ENCODE peak calls at places on chromosomes 12 and 14, in seven cellular contexts. O is neuronal stem cell, R is mesendoderm, N is H9, K is H1, C is mesenchymal stem cell, V is trophoblast cell. G is an unnamed sample.

GRCh38 chr12:92759634-92760268 is 57.0 kb downstream of the PLEKHG7 start:
- DNase-seq in O (no peak), R (peak; percentile 75), N (no peak), K (no peak), C (peak; percentile 95), V (peak; percentile 80), G (peak; percentile 97)

GRCh38 chr12:52499836-52500560 is 6.9 kb upstream of the KRT6A start:
- DNase-seq in O (no peak), R (no peak), N (no peak), K (no peak), C (no peak), V (no peak), G (peak; percentile 34)

GRCh38 chr14:53217283-53217994 is 64.3 kb upstream of the DDHD1 start:
- DNase-seq in O (peak; percentile 74), R (peak; percentile 95), N (peak; percentile 97), K (peak; percentile 94), C (peak; percentile 77), V (peak; percentile 55), G (peak; percentile 33)

GRCh38 chr12:20017772-20018171 is 350.6 kb upstream of the PDE3A start:
- DNase-seq in O (no peak), R (no peak), N (no peak), K (no peak), C (no peak), V (no peak), G (no peak)

GRCh38 chr14:34713681-34714319 is 593 bp downstream of the CFL2 start:
- DNase-seq in O (peak; percentile 21), R (peak; percentile 42), N (no peak), K (no peak), C (peak; percentile 85), V (peak; percentile 56), G (peak; percentile 84)

GRCh38 chr12:78898416-78898815 is 33.8 kb downstream of the SYT1 start:
- DNase-seq in O (no peak), R (no peak), N (no peak), K (no peak), C (no peak), V (peak; percentile 39), G (no peak)

GRCh38 chr12:2411586-2412304 is 359.0 kb downstream of the CACNA1C start:
- DNase-seq in O (no peak), R (peak; percentile 17), N (peak; percentile 71), K (no peak), C (no peak), V (no peak), G (no peak)

GRCh38 chr12:113823816-113824215 is 142.3 kb downstream of the RBM19 start:
- DNase-seq in O (no peak), R (no peak), N (no peak), K (no peak), C (no peak), V (no peak), G (no peak)

GRCh38 chr12:28937196-28937595 is 211.9 kb upstream of the FAR2 start:
- DNase-seq in O (no peak), R (peak; percentile 80), N (no peak), K (no peak), C (peak; percentile 19), V (no peak), G (peak; percentile 76)

GRCh38 chr14:59254911-59255545 is 66.6 kb downstream of the DAAM1 start:
- DNase-seq in O (no peak), R (no peak), N (no peak), K (no peak), C (peak; percentile 46), V (no peak), G (peak; percentile 30)
- H3K23ac ChIP-seq in O (no peak overlapping the region), R (no peak overlapping the region), N (no peak overlapping the region), K (no peak overlapping the region), C (no peak overlapping the region), V (no peak overlapping the region), G (no peak overlapping the region)

GRCh38 chr12:122355702-122356101 is 66.8 kb downstream of the CLIP1 start:
- DNase-seq in O (no peak), R (no peak), N (no peak), K (no peak), C (no peak), V (no peak), G (no peak)
- H4K8ac ChIP-seq in O (no peak overlapping the region), R (no peak overlapping the region), N (no peak overlapping the region), K (no peak overlapping the region), C (no peak overlapping the region), V (no peak overlapping the region), G (no peak overlapping the region)

GRCh38 chr12:65808580-65808979 is 15.7 kb upstream of the HMGA2 start:
- DNase-seq in O (no peak), R (no peak), N (no peak), K (no peak), C (no peak), V (no peak), G (no peak)

GRCh38 chr12:65813983-65814382 is 10.3 kb upstream of the HMGA2 start:
- DNase-seq in O (no peak), R (no peak), N (no peak), K (no peak), C (no peak), V (no peak), G (no peak)

GRCh38 chr12:65810036-65810435 is 14.2 kb upstream of the HMGA2 start:
- DNase-seq in O (no peak), R (no peak), N (no peak), K (no peak), C (no peak), V (no peak), G (peak; percentile 37)

GRCh38 chr12:65816086-65816485 is 8.2 kb upstream of the HMGA2 start:
- DNase-seq in O (no peak), R (no peak), N (no peak), K (no peak), C (no peak), V (no peak), G (no peak)

GRCh38 chr12:65811968-65812700 is 12.1 kb upstream of the HMGA2 start:
- DNase-seq in O (no peak), R (no peak), N (no peak), K (no peak), C (no peak), V (no peak), G (no peak)
- H3K23ac ChIP-seq in O (no peak overlapping the region), R (no peak overlapping the region), N (no peak overlapping the region), K (no peak overlapping the region), C (no peak overlapping the region), V (no peak overlapping the region), G (peak overlapping the region; percentile 72)

GRCh38 chr12:175759-176158 is 38.2 kb downstream of the SLC6A12 start:
- DNase-seq in O (no peak), R (no peak), N (no peak), K (no peak), C (no peak), V (no peak), G (no peak)

GRCh38 chr12:174596-174995 is 39.4 kb downstream of the SLC6A12 start:
- DNase-seq in O (no peak), R (no peak), N (no peak), K (no peak), C (no peak), V (no peak), G (no peak)

GRCh38 chr12:176321-177181 is 37.4 kb downstream of the SLC6A12 start:
- DNase-seq in O (no peak), R (peak; percentile 29), N (no peak), K (no peak), C (peak; percentile 63), V (no peak), G (peak; percentile 61)

GRCh38 chr12:177336-177979 is 36.5 kb downstream of the SLC6A12 start:
- DNase-seq in O (no peak), R (no peak), N (no peak), K (no peak), C (no peak), V (no peak), G (no peak)

GRCh38 chr12:175250-175649 is 38.7 kb downstream of the SLC6A12 start:
- DNase-seq in O (no peak), R (no peak), N (no peak), K (no peak), C (no peak), V (no peak), G (no peak)
- H4K8ac ChIP-seq in O (no peak overlapping the region), R (no peak overlapping the region), N (no peak overlapping the region), K (no peak overlapping the region), C (no peak overlapping the region), V (no peak overlapping the region), G (no peak overlapping the region)

GRCh38 chr12:42361909-42362706 is 36.1 kb downstream of the PPHLN1 start:
- DNase-seq in O (no peak), R (no peak), N (no peak), K (no peak), C (no peak), V (no peak), G (peak; percentile 4)
- H3K23ac ChIP-seq in O (no peak overlapping the region), R (no peak overlapping the region), N (no peak overlapping the region), K (no peak overlapping the region), C (no peak overlapping the region), V (no peak overlapping the region), G (no peak overlapping the region)

GRCh38 chr12:98738539-98738938 is 93.4 kb downstream of the APAF1 start:
- DNase-seq in O (no peak), R (no peak), N (no peak), K (no peak), C (no peak), V (no peak), G (no peak)
- H4K8ac ChIP-seq in O (no peak overlapping the region), R (no peak overlapping the region), N (no peak overlapping the region), K (no peak overlapping the region), C (no peak overlapping the region), V (no peak overlapping the region), G (no peak overlapping the region)

DNA sequence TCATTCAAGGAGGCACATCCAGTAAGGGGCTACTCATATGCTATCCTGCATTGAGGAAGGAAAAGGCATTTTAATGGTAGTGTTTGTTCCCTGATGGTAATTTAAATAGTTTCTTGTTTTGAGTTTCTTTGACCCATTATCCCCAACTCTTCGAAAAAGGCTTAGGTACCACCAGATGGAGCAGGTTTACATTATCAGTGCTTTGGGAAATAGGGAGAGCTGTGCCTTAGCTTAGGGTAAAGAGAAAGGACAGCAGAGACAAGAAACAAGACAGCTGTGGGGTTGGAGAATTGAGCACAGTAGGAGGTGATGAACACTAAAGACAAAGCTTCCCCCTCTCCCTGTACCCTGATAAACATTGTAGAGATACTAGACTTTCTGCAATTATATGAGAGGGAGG is 29.1 kb upstream of the HELB start:
- DNase-seq in O (no peak), R (no peak), N (no peak), K (no peak), C (no peak), V (no peak), G (no peak)
- H3K23ac ChIP-seq in O (no peak overlapping the region), R (no peak overlapping the region), N (no peak overlapping the region), K (no peak overlapping the region), C (no peak overlapping the region), V (no peak overlapping the region), G (no peak overlapping the region)

GRCh38 chr12:48010366-48010970 is 6.2 kb upstream of the COL2A1 start:
- DNase-seq in O (no peak), R (no peak), N (no peak), K (no peak), C (no peak), V (no peak), G (no peak)
- H4K8ac ChIP-seq in O (peak overlapping the region; percentile 29), R (no peak overlapping the region), N (no peak overlapping the region), K (no peak overlapping the region), C (no peak overlapping the region), V (no peak overlapping the region), G (no peak overlapping the region)

GRCh38 chr12:55614764-55615163 is 21.9 kb upstream of the OR10P1 start:
- DNase-seq in O (no peak), R (no peak), N (no peak), K (no peak), C (no peak), V (no peak), G (no peak)
- H3K23ac ChIP-seq in O (no peak overlapping the region), R (no peak overlapping the region), N (no peak overlapping the region), K (no peak overlapping the region), C (no peak overlapping the region), V (no peak overlapping the region), G (no peak overlapping the region)

G was measured in IMR-90.